ENCODE peak calls at places on chromosomes 11 and 22, in ten cellular contexts. X is sigmoid colon; M is GM23338; U is CD8-positive, alpha-beta memory T cell; S is fibroblast of lung; B is NB4; P is AG09309; D is fibroblast of pulmonary artery; Y is Karpas-422; W is DND-41. J is an unnamed sample.
A peak's percentile ranks its signal among the peaks of the same experiment; 100 is the strongest.

GRCh38 chr22:39923689-39924088 is 22.8 kb downstream of the GRAP2 start:
- DNase-seq in B (no peak), U (no peak), S (no peak), D (no peak), Y (no peak), P (no peak), X (no peak), W (no peak), M (no peak), J (no peak)

GRCh38 chr11:103806130-103806900 is 230.1 kb upstream of the DDI1 start:
- DNase-seq in P (peak; percentile 51), M (no peak), W (no peak), X (no peak), Y (no peak), U (no peak), B (no peak), S (peak; percentile 92), D (peak; percentile 92), J (no peak)

GRCh38 chr11:86143429-86144030 is 74.6 kb upstream of the PICALM start:
- DNase-seq in Y (no peak), P (no peak), S (no peak), B (peak; percentile 66), U (no peak), X (no peak), M (no peak), W (no peak), D (no peak), J (no peak)

GRCh38 chr11:128508785-128509518 is 78.4 kb downstream of the ETS1 start:
- DNase-seq in W (no peak), M (no peak), X (no peak), S (peak; percentile 88), B (no peak), U (no peak), D (no peak), P (no peak), Y (no peak), J (no peak)

GRCh38 chr11:66852466-66853241 is 4.2 kb upstream of the LRFN4 start:
- DNase-seq in Y (no peak), M (no peak), W (no peak), S (no peak), U (peak; percentile 44), P (no peak), X (peak; percentile 62), D (no peak), B (no peak), J (no peak)

GRCh38 chr11:120511116-120511803 is at the start of gene GRIK4:
- DNase-seq in M (peak; percentile 93), Y (peak; percentile 83), P (no peak), B (peak; percentile 81), U (peak; percentile 73), X (peak; percentile 91), D (peak; percentile 72), W (peak; percentile 39), S (peak; percentile 70), J (peak; percentile 45)

GRCh38 chr11:17479284-17480214 is 2.9 kb upstream of the ABCC8 start:
- DNase-seq in B (no peak), W (peak; percentile 43), P (no peak), M (peak; percentile 90), S (peak; percentile 15), Y (peak; percentile 29), D (peak; percentile 19), U (no peak), X (no peak), J (no peak)

GRCh38 chr22:28207281-28208030 is 288.4 kb upstream of the PITPNB start:
- DNase-seq in X (no peak), M (no peak), B (no peak), W (no peak), D (peak; percentile 20), P (no peak), Y (no peak), S (no peak), U (no peak), J (no peak)

GRCh38 chr22:28783786-28784671 is 11.5 kb downstream of the CCDC117 start:
- DNase-seq in B (no peak), X (no peak), Y (no peak), W (no peak), S (peak; percentile 28), U (no peak), P (no peak), D (no peak), M (no peak), J (no peak)

GRCh38 chr11:62498492-62499286 is 47.9 kb downstream of the AHNAK start:
- DNase-seq in X (no peak), D (no peak), W (no peak), M (no peak), Y (no peak), B (no peak), U (no peak), S (no peak), P (no peak), J (no peak)

GRCh38 chr11:62500066-62501035 is 46.3 kb downstream of the AHNAK start:
- DNase-seq in P (no peak), M (peak; percentile 71), X (no peak), S (no peak), W (no peak), Y (no peak), B (peak; percentile 21), D (no peak), U (no peak), J (no peak)

GRCh38 chr11:62504158-62504973 is 42.2 kb downstream of the AHNAK start:
- DNase-seq in D (no peak), B (peak; percentile 18), P (no peak), M (peak; percentile 75), W (no peak), Y (no peak), X (no peak), U (no peak), S (no peak), J (no peak)

GRCh38 chr11:62502030-62502730 is 44.4 kb downstream of the AHNAK start:
- DNase-seq in W (no peak), Y (no peak), B (peak; percentile 45), S (no peak), M (no peak), D (no peak), X (no peak), P (no peak), U (no peak), J (no peak)

GRCh38 chr11:62501432-62501891 is 45.1 kb downstream of the AHNAK start:
- DNase-seq in S (peak; percentile 22), Y (no peak), X (peak; percentile 80), M (no peak), W (no peak), B (no peak), P (no peak), D (no peak), U (no peak), J (no peak)
- H3K4me3 ChIP-seq in S (no peak overlapping the region), Y (no peak overlapping the region), X (no peak overlapping the region), M (no peak overlapping the region), W (no peak overlapping the region), B (no peak overlapping the region), P (no peak overlapping the region), D (no peak overlapping the region), U (no peak overlapping the region), J (no peak overlapping the region)

GRCh38 chr11:65356394-65356972 is 1.9 kb downstream of the TIGD3 start:
- DNase-seq in P (no peak), Y (no peak), S (no peak), X (no peak), W (no peak), M (no peak), U (no peak), B (no peak), D (no peak), J (no peak)
- H3K4me3 ChIP-seq in P (no peak overlapping the region), Y (no peak overlapping the region), S (no peak overlapping the region), X (no peak overlapping the region), W (no peak overlapping the region), M (peak overlapping the region; percentile 92), U (no peak overlapping the region), B (no peak overlapping the region), D (no peak overlapping the region), J (no peak overlapping the region)

DNA sequence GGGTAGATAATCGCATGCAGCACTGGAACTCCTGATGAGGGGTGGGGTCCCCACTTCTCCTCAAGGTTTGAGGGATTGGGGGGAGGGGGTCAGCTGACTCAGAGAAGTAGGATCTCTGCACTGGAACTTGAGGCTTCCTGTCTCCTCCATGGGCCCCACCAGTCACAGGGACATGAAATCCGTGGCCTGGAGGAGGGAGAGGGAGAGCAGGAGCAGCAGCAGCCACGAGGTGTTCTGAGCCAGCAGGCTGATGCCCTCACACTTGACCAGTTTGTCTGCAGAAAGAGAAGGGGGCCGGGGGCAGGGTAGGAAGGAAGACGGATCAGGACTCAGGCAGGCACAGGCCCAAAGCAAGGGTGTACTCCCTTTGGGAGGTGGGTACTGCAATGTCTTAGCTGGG is 3.7 kb downstream of the THY1 start:
- DNase-seq in S (no peak), P (no peak), M (no peak), U (no peak), Y (no peak), X (no peak), B (no peak), W (no peak), D (no peak), J (no peak)
- H3K4me3 ChIP-seq in S (no peak overlapping the region), P (no peak overlapping the region), M (no peak overlapping the region), U (no peak overlapping the region), Y (no peak overlapping the region), X (no peak overlapping the region), B (no peak overlapping the region), W (no peak overlapping the region), D (no peak overlapping the region), J (no peak overlapping the region)

DNA sequence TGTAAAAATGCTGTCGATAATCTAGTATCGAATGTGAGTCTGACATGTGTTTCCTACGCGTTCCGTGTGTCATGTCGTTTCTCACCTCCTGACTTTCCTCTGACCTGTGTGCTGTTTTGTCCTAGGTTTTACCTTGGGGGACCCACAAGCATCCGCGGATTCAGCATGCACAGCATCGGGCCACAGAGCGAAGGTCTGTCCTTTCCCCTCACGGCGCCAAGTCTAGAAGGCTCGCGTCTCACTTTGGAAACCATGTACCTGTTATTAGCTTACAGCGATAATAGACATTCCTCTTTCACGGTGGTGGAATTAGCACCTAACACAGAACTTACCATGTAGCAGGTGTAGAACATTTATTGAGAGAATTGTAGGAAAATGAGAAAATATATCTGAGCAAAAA is 28.6 kb downstream of the SAMM50 start:
- DNase-seq in B (no peak), W (no peak), P (no peak), D (no peak), X (peak; percentile 26), U (no peak), Y (no peak), M (no peak), S (no peak), J (no peak)
- H3K4me3 ChIP-seq in B (no peak overlapping the region), W (no peak overlapping the region), P (no peak overlapping the region), D (no peak overlapping the region), X (no peak overlapping the region), U (no peak overlapping the region), Y (no peak overlapping the region), M (no peak overlapping the region), S (no peak overlapping the region), J (no peak overlapping the region)

GRCh38 chr11:43282607-43283440 is 29.0 kb upstream of the API5 start:
- DNase-seq in B (peak; percentile 56), U (peak; percentile 55), M (peak; percentile 68), S (peak; percentile 36), Y (peak; percentile 83), D (peak; percentile 51), W (peak; percentile 45), P (no peak), X (no peak), J (peak; percentile 11)
- H3K4me3 ChIP-seq in B (no peak overlapping the region), U (no peak overlapping the region), M (no peak overlapping the region), S (no peak overlapping the region), Y (no peak overlapping the region), D (no peak overlapping the region), W (no peak overlapping the region), P (no peak overlapping the region), X (no peak overlapping the region), J (no peak overlapping the region)